ENCODE peak calls at places on chromosomes 2 and 18, in five cellular contexts. Z, B, M, I and N are unnamed samples.

GRCh38 chr2:240234503-240234951 is 94.1 kb upstream of the OTOS start:
- DNase-seq in M (no peak), Z (no peak), I (no peak), B (no peak), N (no peak)

GRCh38 chr18:76955529-76956170 is 133.3 kb downstream of the ZNF236 start:
- DNase-seq in Z (no peak), M (no peak), B (no peak), I (no peak), N (no peak)

GRCh38 chr18:45837283-45838070 is 12.0 kb downstream of the SIGLEC15 start:
- DNase-seq in I (peak; percentile 46), B (peak; percentile 62), Z (no peak), M (peak; percentile 62), N (no peak)

GRCh38 chr2:164910091-164910899 is 45.0 kb downstream of the SLC38A11 start:
- DNase-seq in Z (no peak), I (no peak), M (peak; percentile 58), B (no peak), N (no peak)

GRCh38 chr18:48023334-48024008 is 93.0 kb upstream of the SMAD2 start:
- DNase-seq in I (no peak), B (no peak), Z (peak; percentile 49), M (peak; percentile 85), N (no peak)

GRCh38 chr2:152189622-152190495 is 14.3 kb upstream of the STAM2 start:
- DNase-seq in B (no peak), Z (peak; percentile 48), I (no peak), M (peak; percentile 87), N (no peak)

GRCh38 chr2:234377761-234378341 is 119.0 kb downstream of the ARL4C start:
- DNase-seq in Z (no peak), I (no peak), B (no peak), M (peak; percentile 47), N (no peak)

GRCh38 chr18:77177009-77177408 is 44.4 kb upstream of the MBP start:
- DNase-seq in M (peak; percentile 66), B (no peak), Z (no peak), I (no peak), N (no peak)

GRCh38 chr2:40448476-40449079 is 3.3 kb downstream of the SLC8A1 start:
- DNase-seq in Z (no peak), M (peak; percentile 65), B (no peak), I (no peak), N (no peak)

GRCh38 chr2:70041666-70042065 is 45.6 kb upstream of the PCBP1 start:
- DNase-seq in Z (no peak), I (no peak), M (peak; percentile 19), B (no peak), N (no peak)

GRCh38 chr2:100060875-100061274 is 81.5 kb downstream of the AFF3 start:
- DNase-seq in I (no peak), M (no peak), B (no peak), Z (no peak), N (no peak)

GRCh38 chr18:54390838-54391237 is 33.1 kb downstream of the C18orf54 start:
- DNase-seq in I (no peak), B (no peak), Z (no peak), M (no peak), N (no peak)

GRCh38 chr18:23307567-23308295 is 145.4 kb upstream of the RIOK3 start:
- DNase-seq in Z (peak; percentile 43), B (no peak), M (peak; percentile 86), I (no peak), N (peak; percentile 58)

GRCh38 chr2:204110250-204111183 is 174.0 kb downstream of the ICOS start:
- DNase-seq in Z (no peak), B (no peak), M (peak; percentile 18), I (no peak), N (no peak)

GRCh38 chr2:231321556-231322334 is 73.8 kb upstream of the B3GNT7 start:
- DNase-seq in Z (peak; percentile 38), M (no peak), I (no peak), B (peak; percentile 72), N (peak; percentile 49)

GRCh38 chr2:109497911-109498870 is 115.6 kb downstream of the SEPTIN10 start:
- DNase-seq in Z (no peak), M (no peak), I (no peak), B (peak; percentile 49), N (no peak)

GRCh38 chr18:65737346-65737745 is 13.5 kb upstream of the CDH7 start:
- DNase-seq in B (no peak), M (no peak), Z (no peak), I (no peak), N (no peak)

GRCh38 chr2:206064077-206064476 is 21.9 kb downstream of the INO80D start:
- DNase-seq in Z (no peak), I (no peak), B (no peak), M (peak; percentile 16), N (no peak)

GRCh38 chr18:49677762-49678398 is 116.0 kb downstream of the LIPG start:
- DNase-seq in M (no peak), B (no peak), I (no peak), Z (no peak), N (no peak)

GRCh38 chr2:203155406-203155805 is 83.4 kb upstream of the CYP20A1 start:
- DNase-seq in M (no peak), B (no peak), I (no peak), Z (no peak), N (no peak)

GRCh38 chr2:134396493-134396892 is 142.6 kb downstream of the MGAT5 start:
- DNase-seq in B (no peak), M (no peak), I (no peak), Z (no peak), N (no peak)

GRCh38 chr2:108169982-108170625 is 69.7 kb upstream of the SULT1C3 start:
- DNase-seq in B (no peak), M (peak; percentile 46), Z (no peak), I (no peak), N (no peak)

GRCh38 chr18:61842146-61842545 is 50.7 kb downstream of the RNF152 start:
- DNase-seq in M (no peak), Z (no peak), I (no peak), B (no peak), N (no peak)

GRCh38 chr2:205730191-205730590 is 47.9 kb downstream of the NRP2 start:
- DNase-seq in Z (no peak), I (no peak), M (no peak), B (no peak), N (no peak)

GRCh38 chr2:109712126-109712455 is 82.0 kb upstream of the RGPD5 start:
- DNase-seq in B (no peak), M (no peak), Z (no peak), I (no peak), N (no peak)

GRCh38 chr2:47274780-47275117 is 119.6 kb upstream of the STPG4 start:
- DNase-seq in B (no peak), Z (no peak), M (peak; percentile 16), I (no peak), N (no peak)

GRCh38 chr2:8669157-8669852 is 12.6 kb upstream of the ID2 start:
- DNase-seq in M (no peak), B (no peak), Z (no peak), I (no peak), N (no peak)

GRCh38 chr18:47931707-47932103 is 1.2 kb upstream of the SMAD2 start:
- DNase-seq in M (no peak), Z (no peak), I (no peak), B (no peak), N (no peak)

DNA sequence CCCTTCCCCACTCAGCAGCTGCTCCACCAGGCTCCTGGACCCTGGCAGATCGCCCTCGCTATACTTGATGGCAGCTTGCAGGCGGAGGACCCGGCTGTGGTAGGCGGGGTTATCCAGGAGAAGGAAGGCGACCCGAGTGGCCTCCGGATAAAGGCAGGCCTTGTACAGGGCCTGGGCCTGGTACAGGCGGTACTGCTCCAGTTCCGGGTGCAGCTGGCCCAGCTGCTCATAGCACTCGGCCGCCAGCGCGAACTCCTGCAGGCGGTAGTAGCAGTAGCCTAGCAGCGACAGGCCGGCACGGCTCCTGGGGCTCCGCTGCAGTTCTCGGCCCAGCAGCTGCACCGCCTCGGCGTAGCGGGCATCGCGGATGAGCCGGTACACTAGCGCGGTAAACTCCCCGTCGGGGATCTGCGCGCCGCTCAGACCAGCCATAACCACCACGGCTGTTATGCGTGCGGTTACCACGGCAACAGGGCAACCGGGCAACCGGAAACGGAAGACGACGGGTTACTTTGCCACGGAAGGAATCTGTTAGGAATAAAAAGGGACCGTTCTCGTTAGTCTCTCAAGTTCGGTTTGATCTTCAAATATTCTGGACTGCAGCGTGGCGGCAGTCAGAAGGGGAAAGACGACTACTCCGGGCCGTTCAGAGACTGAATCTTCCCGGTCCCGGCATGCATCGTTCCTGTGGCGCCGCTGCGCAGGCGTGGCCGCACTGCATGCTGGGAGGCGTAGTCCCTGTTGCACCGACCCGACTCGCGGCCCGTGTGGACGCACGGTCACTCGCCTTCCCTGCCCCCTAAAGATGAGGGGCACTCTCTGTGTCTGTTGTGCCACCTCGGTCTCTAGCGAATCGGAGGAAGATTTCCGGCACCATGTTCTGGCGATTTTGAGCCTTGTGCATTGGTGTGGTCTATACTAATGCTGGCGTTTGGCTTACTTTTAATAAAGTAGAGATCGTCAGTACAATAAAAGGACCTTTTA is 226.0 kb downstream of the AGPS start:
- DNase-seq in Z (peak; percentile 85), M (peak; percentile 91), B (peak; percentile 96), I (peak; percentile 70), N (peak; percentile 90)
- TF ChIP-seq CTCF in Z (no peak), M (no peak), B (no peak), I (no peak), N (no peak)

GRCh38 chr18:9708057-9708881 is at the start of gene RAB31:
- DNase-seq in B (peak; percentile 90), I (peak; percentile 25), Z (peak; percentile 74), M (peak; percentile 69), N (no peak)
- TF ChIP-seq CTCF in B (no peak), I (no peak), Z (peak; percentile 8), M (no peak), N (peak; percentile 3)

GRCh38 chr2:1887915-1888314 is 143.6 kb upstream of the PXDN start:
- DNase-seq in M (peak; percentile 15), B (no peak), Z (no peak), I (no peak), N (no peak)
- TF ChIP-seq CTCF in M (peak; percentile 41), B (no peak), Z (peak; percentile 34), I (peak; percentile 41), N (peak; percentile 53)

DNA sequence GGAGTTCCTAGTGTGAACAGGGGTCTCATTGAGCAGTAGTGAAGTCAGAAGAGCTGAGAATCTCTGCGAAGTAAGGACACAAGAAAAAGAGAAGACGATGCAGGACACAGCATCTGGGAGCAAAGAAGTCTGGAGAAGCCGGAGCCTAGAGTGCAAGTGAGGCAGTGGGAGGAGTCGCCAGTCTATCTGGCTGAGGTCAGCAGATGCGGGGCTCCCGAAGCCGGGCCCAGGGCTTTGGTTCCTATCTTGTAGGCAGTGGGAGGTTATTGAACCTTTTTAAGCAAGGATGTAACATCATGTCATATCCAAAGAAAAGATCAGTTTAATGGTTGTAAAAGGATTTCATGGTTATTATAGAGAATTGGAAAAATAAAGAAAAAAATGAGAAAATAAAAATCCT is 90.8 kb upstream of the KCTD1 start:
- DNase-seq in I (no peak), M (no peak), B (no peak), Z (no peak), N (no peak)
- TF ChIP-seq CTCF in I (no peak), M (no peak), B (no peak), Z (no peak), N (no peak)